ENCODE peak calls at places on chromosomes 13 and 19, in seven cellular contexts. L is nephron progenitor cell; R is mesothelial cell of epicardium; C is Caco-2; H is activated CD4-positive, alpha-beta T cell treated with anti-CD3 and anti-CD28 coated beads for 24 hours; V is right lobe of liver; K is HT-29. W is an unnamed sample.

GRCh38 chr19:42323473-42323851 is 2.0 kb upstream of the MEGF8 start:
- DNase-seq in R (no peak), C (no peak), V (no peak), L (peak), H (no peak), K (no peak), W (no peak)

GRCh38 chr19:10742494-10742893 is 24.6 kb downstream of the DNM2 start:
- DNase-seq in R (no peak), K (no peak), V (no peak), H (no peak), L (no peak), C (no peak), W (no peak)

GRCh38 chr19:31340059-31341025 is 8.9 kb downstream of the TSHZ3 start:
- DNase-seq in V (no peak), R (peak), L (no peak), H (no peak), K (peak), C (no peak), W (no peak)

GRCh38 chr19:1379961-1380489 is 3.7 kb upstream of the NDUFS7 start:
- DNase-seq in L (no peak), V (no peak), H (no peak), R (no peak), K (no peak), C (no peak), W (no peak)

GRCh38 chr13:44792096-44792495 is 197.2 kb downstream of the NUFIP1 start:
- DNase-seq in L (no peak), R (no peak), V (no peak), H (no peak), K (no peak), C (no peak), W (no peak)

GRCh38 chr19:31875550-31875949 is 469.9 kb upstream of the ZNF507 start:
- DNase-seq in H (no peak), C (no peak), K (no peak), R (no peak), L (no peak), V (no peak), W (no peak)

GRCh38 chr19:5249526-5249925 is 91.1 kb downstream of the PTPRS start:
- DNase-seq in V (no peak), K (no peak), R (no peak), C (no peak), L (no peak), H (no peak), W (no peak)

GRCh38 chr19:12567951-12568350 is 16.7 kb upstream of the ZNF564 start:
- DNase-seq in V (no peak), R (no peak), H (no peak), C (no peak), L (no peak), K (no peak), W (no peak)

GRCh38 chr19:4586691-4587090 is 27.2 kb upstream of the SEMA6B start:
- DNase-seq in L (no peak), C (no peak), V (no peak), H (no peak), K (no peak), R (no peak), W (no peak)

GRCh38 chr13:90154311-90154960 is 1193.1 kb upstream of the MIR17HG start:
- DNase-seq in V (no peak), H (no peak), R (no peak), C (no peak), K (no peak), L (no peak), W (peak)

GRCh38 chr19:49119411-49120324 is at the start of gene PPFIA3:
- DNase-seq in V (peak), R (peak), H (no peak), K (peak), C (peak), L (peak), W (no peak)

GRCh38 chr13:35388979-35389378 is 87.5 kb downstream of the MAB21L1 start:
- DNase-seq in K (no peak), R (no peak), C (no peak), H (no peak), L (no peak), V (no peak), W (no peak)

W was measured in epithelial cell of prostate.